ENCODE peak calls at places on chromosome 3, in five cellular contexts. H is aorta, T is testis, M is progenitor cell of endocrine pancreas, G is non-pigmented ciliary epithelial cell. N is an unnamed sample.

GRCh38 chr3:118628704-118629341 is 405.8 kb downstream of the IGSF11 start:
- DNase-seq in H (no peak), T (peak), G (peak), M (peak), N (peak)

GRCh38 chr3:189961525-189962161 is 159.1 kb downstream of the P3H2 start:
- DNase-seq in T (peak), G (no peak), M (peak), H (peak), N (peak)

GRCh38 chr3:52346623-52347530 is 30.8 kb downstream of the DNAH1 start:
- DNase-seq in G (no peak), M (no peak), T (no peak), H (no peak), N (no peak)

GRCh38 chr3:123656691-123657090 is 71.8 kb upstream of the HACD2 start:
- DNase-seq in M (no peak), H (no peak), G (no peak), T (no peak), N (no peak)

GRCh38 chr3:9008550-9009255 is 45.4 kb upstream of the RAD18 start:
- DNase-seq in T (no peak), H (no peak), M (no peak), G (no peak), N (no peak)

GRCh38 chr3:132432639-132433038 is 15.3 kb downstream of the DNAJC13 start:
- DNase-seq in T (no peak), G (peak), M (no peak), H (no peak), N (peak)

GRCh38 chr3:82088749-82089148 is 327.3 kb upstream of the GBE1 start:
- DNase-seq in M (no peak), H (no peak), T (no peak), G (no peak), N (no peak)

GRCh38 chr3:138624518-138624917 is 15.9 kb downstream of the FAIM start:
- DNase-seq in H (no peak), G (no peak), M (no peak), T (no peak), N (no peak)

GRCh38 chr3:192364296-192364695 is 363.0 kb downstream of the FGF12 start:
- DNase-seq in G (no peak), T (no peak), M (no peak), H (no peak), N (no peak)

GRCh38 chr3:145692751-145693150 is 468.2 kb downstream of the PLOD2 start:
- DNase-seq in H (no peak), M (no peak), T (no peak), G (no peak), N (no peak)

GRCh38 chr3:143309622-143310190 is 190.1 kb downstream of the CHST2 start:
- DNase-seq in H (no peak), M (no peak), G (no peak), T (peak), N (no peak)

GRCh38 chr3:124272611-124273151 is 280.8 kb upstream of the ROPN1 start:
- DNase-seq in H (peak), G (no peak), M (no peak), T (no peak), N (no peak)

GRCh38 chr3:184491011-184491576 is 70.5 kb upstream of the EPHB3 start:
- DNase-seq in H (no peak), T (no peak), G (no peak), M (no peak), N (no peak)

GRCh38 chr3:151011427-151011826 is 38.9 kb upstream of the CLRN1 start:
- DNase-seq in G (peak), M (no peak), T (no peak), H (no peak), N (no peak)

GRCh38 chr3:184545769-184546168 is 15.8 kb upstream of the EPHB3 start:
- DNase-seq in M (no peak), G (no peak), T (no peak), H (no peak), N (no peak)

GRCh38 chr3:194312743-194313281 is 38.3 kb downstream of the CPN2 start:
- DNase-seq in H (peak), G (no peak), T (peak), M (no peak), N (peak)

GRCh38 chr3:150545419-150546225 is 674 bp downstream of the SERP1 start:
- DNase-seq in M (peak), T (peak), H (no peak), G (no peak), N (no peak)

GRCh38 chr3:184619348-184619747 is 57.8 kb downstream of the EPHB3 start:
- DNase-seq in M (no peak), G (no peak), H (no peak), T (no peak), N (no peak)

GRCh38 chr3:149180057-149180573 is 41.5 kb downstream of the CP start:
- DNase-seq in H (peak), T (peak), M (no peak), G (peak), N (no peak)

N was measured in BE2C.